ENCODE peak calls at places on chromosome 1, in four cellular contexts. One of them, this sample, is unnamed.

GRCh38 chr1:44067258-44068250 is 36.3 kb upstream of the SLC6A9 start:
- DNase-seq in progenitor cell of endocrine pancreas: no peak
- DNase-seq in kidney glomerular epithelial cell: no peak
- DNase-seq in WTC11: no peak
- DNase-seq in this sample: no peak

GRCh38 chr1:218760601-218761570 is 412.8 kb upstream of the LYPLAL1 start:
- DNase-seq in progenitor cell of endocrine pancreas: no peak
- DNase-seq in kidney glomerular epithelial cell: no peak
- DNase-seq in WTC11: no peak
- DNase-seq in this sample: no peak

GRCh38 chr1:230747886-230748800 is 955 bp downstream of the CAPN9 start:
- DNase-seq in progenitor cell of endocrine pancreas: no peak
- DNase-seq in kidney glomerular epithelial cell: no peak
- DNase-seq in WTC11: no peak
- DNase-seq in this sample: no peak

GRCh38 chr1:174656409-174657059 is 208.8 kb downstream of the GPR52 start:
- DNase-seq in progenitor cell of endocrine pancreas: no peak
- DNase-seq in kidney glomerular epithelial cell: no peak
- DNase-seq in WTC11: no peak
- DNase-seq in this sample: no peak

GRCh38 chr1:77948841-77949424 is 29.9 kb downstream of the FUBP1 start:
- DNase-seq in progenitor cell of endocrine pancreas: no peak
- DNase-seq in kidney glomerular epithelial cell: no peak
- DNase-seq in WTC11: no peak
- DNase-seq in this sample: peak

GRCh38 chr1:184915463-184916080 is 58.7 kb downstream of the NIBAN1 start:
- DNase-seq in progenitor cell of endocrine pancreas: no peak
- DNase-seq in kidney glomerular epithelial cell: no peak
- DNase-seq in WTC11: no peak
- DNase-seq in this sample: no peak

GRCh38 chr1:40014812-40015594 is 25.5 kb upstream of the CAP1 start:
- DNase-seq in progenitor cell of endocrine pancreas: no peak
- DNase-seq in kidney glomerular epithelial cell: peak
- DNase-seq in WTC11: no peak
- DNase-seq in this sample: peak

GRCh38 chr1:119160851-119161250 is 20.4 kb upstream of the WARS2 start:
- DNase-seq in progenitor cell of endocrine pancreas: no peak
- DNase-seq in kidney glomerular epithelial cell: no peak
- DNase-seq in WTC11: no peak
- DNase-seq in this sample: no peak

GRCh38 chr1:241640867-241641542 is 836 bp upstream of the CHML start:
- DNase-seq in progenitor cell of endocrine pancreas: no peak
- DNase-seq in kidney glomerular epithelial cell: no peak
- DNase-seq in WTC11: no peak
- DNase-seq in this sample: no peak

GRCh38 chr1:53637726-53638640 is 101.0 kb downstream of the GLIS1 start:
- DNase-seq in progenitor cell of endocrine pancreas: no peak
- DNase-seq in kidney glomerular epithelial cell: no peak
- DNase-seq in WTC11: no peak
- DNase-seq in this sample: no peak

GRCh38 chr1:193569696-193570269 is 383.4 kb upstream of the B3GALT2 start:
- DNase-seq in progenitor cell of endocrine pancreas: no peak
- DNase-seq in kidney glomerular epithelial cell: peak
- DNase-seq in WTC11: no peak
- DNase-seq in this sample: no peak

GRCh38 chr1:30790850-30791778 is 33.5 kb upstream of the LAPTM5 start:
- DNase-seq in progenitor cell of endocrine pancreas: no peak
- DNase-seq in kidney glomerular epithelial cell: no peak
- DNase-seq in WTC11: no peak
- DNase-seq in this sample: no peak

This sample was measured in SW480.